ENCODE peak calls at places on chromosomes 5 and 9, in nine cellular contexts. V is ovary; H is stimulated activated CD8-positive, alpha-beta memory T cell treated with anti-CD3 and anti-CD28 coated beads, Interleukin-4, amount 100 ng/mL, for 4 hours; P is adrenal gland; W is lower leg skin; X is mesenteric fat pad; K is left ventricle myocardium inferior; D is CD8-positive, alpha-beta T cell; Y is activated CD8-positive, alpha-beta T cell treated with anti-CD3 and anti-CD28 coated beads for 36 hours. I is an unnamed sample.

GRCh38 chr9:5773324-5773999 is 59.5 kb downstream of the ERMP1 start:
- DNase-seq in W (no peak), V (no peak), K (no peak), H (no peak), X (no peak), P (no peak), D (no peak), Y (no peak), I (no peak)

GRCh38 chr5:34717426-34718327 is 61.5 kb downstream of the RAI14 start:
- DNase-seq in D (no peak), V (no peak), W (no peak), P (no peak), H (no peak), X (no peak), K (no peak), Y (no peak), I (peak)

GRCh38 chr5:134070979-134071849 is 43.3 kb upstream of the TCF7 start:
- DNase-seq in W (no peak), H (no peak), P (no peak), D (no peak), K (no peak), Y (peak), X (no peak), V (no peak), I (peak)

GRCh38 chr5:57895766-57896165 is 413.2 kb upstream of the ACTBL2 start:
- DNase-seq in H (no peak), V (no peak), D (no peak), K (no peak), W (no peak), X (no peak), P (no peak), Y (no peak), I (no peak)

GRCh38 chr5:139312075-139312474 is 18.5 kb downstream of the MATR3 start:
- DNase-seq in V (no peak), Y (no peak), W (no peak), D (no peak), K (no peak), P (no peak), X (no peak), H (no peak), I (no peak)

GRCh38 chr9:76161103-76161502 is 233.1 kb downstream of the RFK start:
- DNase-seq in H (no peak), Y (no peak), K (no peak), P (no peak), W (no peak), X (no peak), D (no peak), V (no peak), I (no peak)

GRCh38 chr9:95627802-95628201 is 111.0 kb upstream of the PTCH1 start:
- DNase-seq in P (no peak), X (no peak), Y (no peak), D (no peak), K (no peak), H (no peak), W (no peak), V (no peak), I (no peak)

GRCh38 chr9:95876595-95876994 is 1.1 kb downstream of the ERCC6L2 start:
- DNase-seq in D (no peak), Y (no peak), W (no peak), P (no peak), H (no peak), V (no peak), K (no peak), X (no peak), I (no peak)

GRCh38 chr5:1358726-1359025 is 13.8 kb upstream of the CLPTM1L start:
- DNase-seq in X (no peak), P (no peak), Y (no peak), D (no peak), V (no peak), W (no peak), H (no peak), K (no peak), I (no peak)

GRCh38 chr9:130493021-130493420 is 48.3 kb downstream of the ASS1 start:
- DNase-seq in P (no peak), V (no peak), D (no peak), K (no peak), W (no peak), Y (no peak), X (no peak), H (no peak), I (no peak)

GRCh38 chr5:54362992-54363630 is 52.7 kb upstream of the ARL15 start:
- DNase-seq in X (no peak), W (no peak), D (no peak), V (no peak), H (no peak), P (no peak), Y (no peak), K (no peak), I (no peak)

GRCh38 chr5:157252741-157253465 is 13.0 kb upstream of the CYFIP2 start:
- DNase-seq in W (no peak), V (no peak), H (no peak), D (peak), K (no peak), Y (peak), P (no peak), X (no peak), I (no peak)

GRCh38 chr9:132721661-132722060 is 51.4 kb downstream of the GTF3C4 start:
- DNase-seq in W (no peak), H (no peak), X (no peak), Y (no peak), D (no peak), V (no peak), K (no peak), P (no peak), I (no peak)

GRCh38 chr5:64165500-64166200 is at the start of gene RNF180:
- DNase-seq in X (peak), P (peak), D (no peak), H (no peak), K (peak), W (no peak), V (peak), Y (peak), I (peak)

GRCh38 chr5:91332267-91333044 is 50.7 kb downstream of the ARRDC3 start:
- DNase-seq in K (no peak), P (no peak), D (no peak), Y (peak), W (no peak), H (no peak), V (no peak), X (no peak), I (no peak)

GRCh38 chr5:100731768-100732167 is 171.3 kb downstream of the ST8SIA4 start:
- DNase-seq in X (no peak), Y (peak), H (no peak), K (no peak), D (no peak), V (no peak), P (no peak), W (no peak), I (no peak)

GRCh38 chr9:107838766-107839165 is 349.2 kb upstream of the KLF4 start:
- DNase-seq in K (no peak), H (no peak), D (no peak), Y (no peak), X (no peak), W (no peak), P (no peak), V (no peak), I (no peak)

GRCh38 chr9:107949058-107949457 is 459.5 kb upstream of the KLF4 start:
- DNase-seq in K (no peak), V (no peak), H (no peak), P (no peak), W (no peak), X (no peak), Y (no peak), D (no peak), I (no peak)

GRCh38 chr5:44949687-44950086 is 140.9 kb downstream of the MRPS30 start:
- DNase-seq in Y (no peak), H (no peak), K (no peak), W (no peak), P (no peak), D (no peak), V (no peak), X (no peak), I (no peak)

GRCh38 chr5:51829691-51830090 is 446.4 kb downstream of the ISL1 start:
- DNase-seq in W (no peak), Y (no peak), D (no peak), V (no peak), H (no peak), P (no peak), X (no peak), K (no peak), I (no peak)

GRCh38 chr9:14395300-14396082 is 81.5 kb upstream of the NFIB start:
- DNase-seq in W (no peak), Y (no peak), D (no peak), X (no peak), P (peak), K (peak), V (peak), H (no peak), I (no peak)

GRCh38 chr5:140312067-140312790 is 9.3 kb upstream of the PFDN1 start:
- DNase-seq in V (no peak), P (peak), H (no peak), Y (no peak), X (no peak), W (no peak), K (no peak), D (no peak), I (no peak)

GRCh38 chr9:115018547-115019435 is 88.4 kb upstream of the TNFSF8 start:
- DNase-seq in Y (peak), D (no peak), K (no peak), H (no peak), V (no peak), X (no peak), P (no peak), W (no peak), I (no peak)

GRCh38 chr9:122382901-122383850 is 12.4 kb downstream of the PTGS1 start:
- DNase-seq in X (no peak), V (no peak), W (no peak), K (no peak), D (no peak), H (no peak), Y (no peak), P (no peak), I (no peak)

GRCh38 chr5:172920447-172920849 is 38.8 kb upstream of the RPL26L1 start:
- DNase-seq in W (no peak), K (no peak), P (peak), V (no peak), X (no peak), D (no peak), H (no peak), Y (no peak), I (no peak)

GRCh38 chr5:167867281-167867680 is 424.2 kb upstream of the WWC1 start:
- DNase-seq in X (no peak), V (no peak), H (no peak), W (no peak), D (no peak), P (no peak), K (no peak), Y (no peak), I (no peak)

GRCh38 chr5:10662083-10662482 is 98.2 kb downstream of the ANKRD33B start:
- DNase-seq in P (no peak), X (peak), W (no peak), V (no peak), Y (no peak), H (no peak), D (no peak), K (no peak), I (no peak)

GRCh38 chr5:158382473-158382872 is 523.5 kb upstream of the CLINT1 start:
- DNase-seq in X (no peak), Y (peak), P (peak), D (no peak), K (peak), H (no peak), W (peak), V (peak), I (no peak)

GRCh38 chr5:143014017-143014651 is 244.0 kb downstream of the ARHGAP26 start:
- DNase-seq in H (no peak), X (no peak), V (no peak), D (no peak), K (peak), Y (peak), P (no peak), W (no peak), I (no peak)

GRCh38 chr9:89350988-89351557 is 32.8 kb downstream of the SECISBP2 start:
- DNase-seq in V (no peak), Y (no peak), X (peak), H (no peak), W (no peak), P (no peak), K (no peak), D (no peak), I (no peak)

GRCh38 chr9:134027561-134027960 is 2.3 kb downstream of the BRD3OS start:
- DNase-seq in K (no peak), H (no peak), Y (no peak), P (no peak), X (no peak), V (no peak), W (no peak), D (no peak), I (no peak)

GRCh38 chr9:15246688-15247087 is 60.3 kb downstream of the TTC39B start:
- DNase-seq in V (no peak), Y (peak), H (no peak), X (no peak), W (no peak), D (no peak), P (no peak), K (no peak), I (no peak)

GRCh38 chr5:15386122-15386521 is 113.9 kb upstream of the FBXL7 start:
- DNase-seq in X (no peak), Y (no peak), P (no peak), H (no peak), V (no peak), K (no peak), D (no peak), W (no peak), I (no peak)